ENCODE peak calls at places on chromosomes 12 and 14, in five cellular contexts. I is pancreas; Y is suprapubic skin; H is CD8-positive, alpha-beta memory T cell; L is naive thymus-derived CD4-positive, alpha-beta T cell. N is an unnamed sample.

GRCh38 chr14:102778616-102779351 is 1.5 kb downstream of the TRAF3 start:
- DNase-seq in I (no peak), Y (no peak), H (no peak), L (no peak), N (no peak)

GRCh38 chr14:93743270-93744060 is 44.8 kb downstream of the PRIMA1 start:
- DNase-seq in I (no peak), Y (no peak), H (no peak), L (no peak), N (no peak)

GRCh38 chr12:129696405-129696804 is 207.4 kb downstream of the TMEM132D start:
- DNase-seq in I (no peak), Y (no peak), H (no peak), L (no peak), N (no peak)

GRCh38 chr14:83467811-83468210 is 1934.2 kb upstream of the SEL1L start:
- DNase-seq in I (no peak), Y (no peak), H (no peak), L (no peak), N (no peak)

GRCh38 chr12:124464062-124464461 is 103.3 kb downstream of the NCOR2 start:
- DNase-seq in I (no peak), Y (no peak), H (no peak), L (no peak), N (no peak)

GRCh38 chr14:90445011-90445410 is 48.2 kb downstream of the CALM1 start:
- DNase-seq in I (no peak), Y (peak; percentile 25), H (no peak), L (no peak), N (no peak)

GRCh38 chr14:68450391-68451120 is 342.3 kb downstream of the ZFP36L1 start:
- DNase-seq in I (no peak), Y (no peak), H (no peak), L (no peak), N (no peak)

GRCh38 chr12:90622431-90622830 is 332.5 kb downstream of the CCER1 start:
- DNase-seq in I (no peak), Y (no peak), H (no peak), L (no peak), N (no peak)

GRCh38 chr12:3222935-3223334 is 145.8 kb downstream of the TSPAN9 start:
- DNase-seq in I (no peak), Y (no peak), H (no peak), L (no peak), N (no peak)

GRCh38 chr12:123085730-123086487 is 65.0 kb downstream of the PITPNM2 start:
- DNase-seq in I (peak; percentile 56), Y (no peak), H (no peak), L (no peak), N (no peak)

GRCh38 chr12:55931317-55931779 is 386 bp downstream of the DGKA start:
- DNase-seq in I (no peak), Y (peak; percentile 68), H (no peak), L (no peak), N (no peak)

GRCh38 chr14:77296155-77296554 is 24.5 kb downstream of the POMT2 start:
- DNase-seq in I (no peak), Y (no peak), H (no peak), L (no peak), N (no peak)

GRCh38 chr12:13962699-13963098 is 18.7 kb downstream of the GRIN2B start:
- DNase-seq in I (no peak), Y (no peak), H (no peak), L (no peak), N (no peak)

GRCh38 chr14:101174522-101174838 is 271.0 kb upstream of the RTL1 start:
- DNase-seq in I (no peak), Y (no peak), H (no peak), L (no peak), N (no peak)

GRCh38 chr12:13099910-13100609 is 3.4 kb downstream of the GSG1 start:
- DNase-seq in I (no peak), Y (no peak), H (no peak), L (no peak), N (no peak)

GRCh38 chr14:68790656-68791077 is 2.2 kb downstream of the ZFP36L1 start:
- DNase-seq in I (no peak), Y (no peak), H (peak; percentile 75), L (peak; percentile 61), N (no peak)

GRCh38 chr12:34291426-34291901 is 269.2 kb downstream of the ALG10 start:
- DNase-seq in I (peak; percentile 4), Y (peak; percentile 42), H (no peak), L (no peak), N (no peak)
- H3K9me3 ChIP-seq in I (no peaks in the 10 kb centered on the region), Y (peaks cover 24% of the 10 kb centered on the region), H (no peaks in the 10 kb centered on the region), L (no peaks in the 10 kb centered on the region), N (no peaks in the 10 kb centered on the region)

DNA sequence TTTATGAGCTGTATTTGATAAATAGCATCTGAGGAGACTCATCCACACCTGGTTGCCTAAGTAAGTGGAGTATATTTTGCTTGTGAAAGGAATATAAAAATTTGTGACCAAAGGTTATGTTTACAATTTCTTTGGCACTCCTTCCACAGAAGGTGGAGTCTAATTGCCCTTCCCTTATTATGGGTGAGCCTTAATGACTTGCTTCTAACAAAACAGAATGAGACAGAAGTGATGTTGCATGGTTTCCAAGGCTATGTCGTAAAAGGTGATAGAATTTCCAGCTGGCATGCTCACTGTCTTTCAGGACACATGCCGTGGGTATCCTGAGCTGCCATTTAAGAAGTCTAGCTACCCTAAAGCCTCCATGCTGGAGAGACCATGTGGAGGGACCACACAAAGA is 116.8 kb upstream of the ABCD2 start:
- DNase-seq in I (no peak), Y (no peak), H (no peak), L (no peak), N (no peak)
- H3K9me3 ChIP-seq in I (no peaks in the 10 kb centered on the region), Y (peaks cover 33% of the 10 kb centered on the region), H (no peaks in the 10 kb centered on the region), L (no peaks in the 10 kb centered on the region), N (no peaks in the 10 kb centered on the region)

DNA sequence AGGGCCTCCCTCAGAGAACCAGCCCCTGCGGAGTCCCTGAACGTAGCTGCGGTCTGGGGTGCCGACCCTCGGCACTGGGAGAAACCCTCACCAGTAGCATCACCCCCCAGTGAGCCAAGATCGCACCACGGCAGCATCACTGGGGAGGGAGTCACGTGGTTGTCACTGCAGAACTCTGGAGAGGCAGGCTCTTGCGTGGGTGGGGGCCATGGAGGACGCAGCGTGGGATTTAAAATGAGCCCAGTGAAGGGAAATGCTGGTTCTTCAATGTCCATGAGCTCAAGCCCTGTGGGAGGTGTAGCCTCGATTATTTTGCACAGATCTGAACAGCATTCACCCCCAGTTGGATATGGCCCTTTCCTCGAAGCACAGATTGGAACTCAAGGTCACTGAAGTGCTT is 3.9 kb upstream of the GALNT9 start:
- DNase-seq in I (no peak), Y (no peak), H (no peak), L (no peak), N (no peak)
- H3K9me3 ChIP-seq in I (no peaks in the 10 kb centered on the region), Y (no peaks in the 10 kb centered on the region), H (no peaks in the 10 kb centered on the region), L (no peaks in the 10 kb centered on the region), N (no peaks in the 10 kb centered on the region)

GRCh38 chr12:86234309-86234708 is 21.9 kb downstream of the MGAT4C start:
- DNase-seq in I (no peak), Y (no peak), H (no peak), L (no peak), N (no peak)

GRCh38 chr12:86233126-86233525 is 23.1 kb downstream of the MGAT4C start:
- DNase-seq in I (no peak), Y (no peak), H (no peak), L (no peak), N (no peak)

GRCh38 chr12:86229772-86230171 is 26.4 kb downstream of the MGAT4C start:
- DNase-seq in I (no peak), Y (no peak), H (no peak), L (no peak), N (no peak)

GRCh38 chr12:86228656-86229055 is 27.5 kb downstream of the MGAT4C start:
- DNase-seq in I (no peak), Y (no peak), H (no peak), L (no peak), N (no peak)

DNA sequence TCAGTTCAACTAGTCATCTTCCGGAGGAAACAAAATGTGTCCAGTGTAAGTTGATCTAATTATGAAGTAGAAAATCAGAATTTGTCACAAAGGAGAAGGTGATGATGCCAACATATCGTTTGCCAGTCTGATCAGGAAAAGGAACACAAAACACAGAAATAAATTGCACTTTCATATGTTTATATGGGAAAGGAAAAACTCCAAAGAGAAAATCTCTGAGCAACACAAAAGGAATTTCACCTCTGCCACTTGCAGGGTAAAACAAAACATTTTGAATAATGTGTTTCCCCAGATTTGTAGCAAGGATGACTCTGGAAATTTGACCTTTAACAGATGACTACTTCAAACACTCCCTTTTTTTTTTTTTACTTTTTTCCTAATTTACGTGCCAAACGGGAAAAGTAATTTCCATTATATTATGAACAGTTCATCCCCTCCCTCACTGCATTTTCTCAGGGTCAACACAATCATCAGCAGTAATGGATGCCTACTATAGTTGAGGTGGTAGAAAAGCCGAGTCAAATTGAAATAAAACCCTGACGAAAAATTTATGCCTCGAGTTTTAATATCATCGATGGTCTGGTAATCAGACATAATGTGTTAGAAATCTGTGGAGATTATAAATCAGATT is 25.6 kb downstream of the MGAT4C start:
- DNase-seq in I (no peak), Y (no peak), H (no peak), L (no peak), N (no peak)
- H3K9me3 ChIP-seq in I (no peaks in the 10 kb centered on the region), Y (no peaks in the 10 kb centered on the region), H (no peaks in the 10 kb centered on the region), L (no peaks in the 10 kb centered on the region), N (no peaks in the 10 kb centered on the region)

DNA sequence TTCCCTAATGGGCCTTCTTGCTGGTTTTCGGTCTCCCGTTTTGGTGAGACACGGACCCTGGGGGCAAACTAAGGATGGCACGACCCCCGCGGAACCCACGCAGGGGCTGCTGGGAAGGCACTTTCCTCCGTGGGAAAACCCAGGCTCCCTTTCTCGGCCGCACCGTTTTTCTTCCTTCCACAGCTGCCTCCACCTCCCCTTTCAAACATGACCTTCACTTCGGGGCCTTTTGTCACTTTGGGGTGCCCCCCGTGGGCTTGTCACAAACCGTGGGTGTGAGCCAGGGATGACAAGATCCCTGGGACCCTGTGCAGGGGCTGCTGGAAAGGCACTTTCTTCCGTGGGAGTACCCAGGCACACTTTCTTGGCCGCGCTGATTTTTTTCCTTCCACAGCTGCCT is 268.7 kb downstream of the ALG10 start:
- DNase-seq in I (peak; percentile 6), Y (no peak), H (no peak), L (no peak), N (no peak)
- H3K9me3 ChIP-seq in I (no peaks in the 10 kb centered on the region), Y (peaks cover 26% of the 10 kb centered on the region), H (no peaks in the 10 kb centered on the region), L (no peaks in the 10 kb centered on the region), N (no peaks in the 10 kb centered on the region)

GRCh38 chr14:106605548-106606448 is 1079.4 kb downstream of the TMEM121 start:
- DNase-seq in I (peak; percentile 43), Y (no peak), H (peak; percentile 80), L (peak; percentile 77), N (peak; percentile 80)
- H3K9me3 ChIP-seq in I (no peaks in the 10 kb centered on the region), Y (no peaks in the 10 kb centered on the region), H (no peaks in the 10 kb centered on the region), L (no peaks in the 10 kb centered on the region), N (no peaks in the 10 kb centered on the region)

N was measured in T-helper 17 cell.